ENCODE peak calls at places on chromosomes 7 and 10, in eight cellular contexts. One of them, this sample, is unnamed.

GRCh38 chr10:115355162-115355760 is 262.1 kb downstream of the ATRNL1 start:
- DNase-seq in astrocyte of the spinal cord: peak; percentile 76
- DNase-seq in fibroblast of lung: peak; percentile 63
- DNase-seq in nephron progenitor cell: peak; percentile 55
- DNase-seq in tibial artery: no peak
- DNase-seq in astrocyte of the cerebellum: peak; percentile 69
- DNase-seq in tibial nerve: no peak
- DNase-seq in fibroblast of the aortic adventitia: peak; percentile 48
- DNase-seq in this sample: no peak

GRCh38 chr10:17709492-17709891 is 42.5 kb upstream of the TMEM236 start:
- DNase-seq in fibroblast of the aortic adventitia: no peak
- DNase-seq in tibial nerve: no peak
- DNase-seq in astrocyte of the cerebellum: no peak
- DNase-seq in astrocyte of the spinal cord: no peak
- DNase-seq in tibial artery: no peak
- DNase-seq in fibroblast of lung: no peak
- DNase-seq in nephron progenitor cell: no peak
- DNase-seq in this sample: no peak

GRCh38 chr10:10320981-10321380 is 696.7 kb upstream of the CELF2 start:
- DNase-seq in fibroblast of the aortic adventitia: peak; percentile 4
- DNase-seq in astrocyte of the spinal cord: peak; percentile 8
- DNase-seq in nephron progenitor cell: no peak
- DNase-seq in fibroblast of lung: peak; percentile 74
- DNase-seq in astrocyte of the cerebellum: peak; percentile 11
- DNase-seq in tibial artery: no peak
- DNase-seq in tibial nerve: no peak
- DNase-seq in this sample: no peak

GRCh38 chr10:52616420-52616764 is 156.2 kb downstream of the MBL2 start:
- DNase-seq in fibroblast of lung: no peak
- DNase-seq in fibroblast of the aortic adventitia: no peak
- DNase-seq in tibial artery: no peak
- DNase-seq in tibial nerve: no peak
- DNase-seq in nephron progenitor cell: no peak
- DNase-seq in astrocyte of the spinal cord: no peak
- DNase-seq in astrocyte of the cerebellum: no peak
- DNase-seq in this sample: no peak

GRCh38 chr7:28298870-28299484 is 113.3 kb upstream of the CREB5 start:
- DNase-seq in astrocyte of the spinal cord: peak; percentile 66
- DNase-seq in fibroblast of lung: peak; percentile 50
- DNase-seq in tibial artery: no peak
- DNase-seq in nephron progenitor cell: peak; percentile 48
- DNase-seq in fibroblast of the aortic adventitia: peak; percentile 75
- DNase-seq in tibial nerve: peak; percentile 24
- DNase-seq in astrocyte of the cerebellum: peak; percentile 31
- DNase-seq in this sample: no peak

GRCh38 chr10:45596556-45596955 is 76.0 kb downstream of the ZFAND4 start:
- DNase-seq in astrocyte of the spinal cord: no peak
- DNase-seq in nephron progenitor cell: no peak
- DNase-seq in tibial nerve: no peak
- DNase-seq in fibroblast of lung: no peak
- DNase-seq in astrocyte of the cerebellum: no peak
- DNase-seq in fibroblast of the aortic adventitia: no peak
- DNase-seq in tibial artery: no peak
- DNase-seq in this sample: no peak

GRCh38 chr10:104333728-104334373 is 4.4 kb downstream of the ITPRIP start:
- DNase-seq in tibial nerve: no peak
- DNase-seq in tibial artery: no peak
- DNase-seq in astrocyte of the cerebellum: no peak
- DNase-seq in nephron progenitor cell: no peak
- DNase-seq in fibroblast of lung: no peak
- DNase-seq in fibroblast of the aortic adventitia: no peak
- DNase-seq in astrocyte of the spinal cord: peak; percentile 18
- DNase-seq in this sample: no peak

GRCh38 chr10:20767028-20767427 is 130.1 kb downstream of the NEBL start:
- DNase-seq in nephron progenitor cell: no peak
- DNase-seq in tibial artery: peak; percentile 38
- DNase-seq in astrocyte of the cerebellum: no peak
- DNase-seq in fibroblast of the aortic adventitia: peak; percentile 2
- DNase-seq in tibial nerve: no peak
- DNase-seq in fibroblast of lung: peak; percentile 78
- DNase-seq in astrocyte of the spinal cord: peak; percentile 50
- DNase-seq in this sample: no peak

GRCh38 chr7:24580283-24580946 is 7.2 kb downstream of the PALS2 start:
- DNase-seq in fibroblast of the aortic adventitia: no peak
- DNase-seq in tibial nerve: no peak
- DNase-seq in tibial artery: no peak
- DNase-seq in astrocyte of the spinal cord: no peak
- DNase-seq in nephron progenitor cell: no peak
- DNase-seq in astrocyte of the cerebellum: no peak
- DNase-seq in fibroblast of lung: peak; percentile 20
- DNase-seq in this sample: no peak

GRCh38 chr10:52741851-52742250 is 30.7 kb downstream of the MBL2 start:
- DNase-seq in fibroblast of lung: no peak
- DNase-seq in nephron progenitor cell: no peak
- DNase-seq in fibroblast of the aortic adventitia: no peak
- DNase-seq in astrocyte of the spinal cord: no peak
- DNase-seq in tibial artery: no peak
- DNase-seq in astrocyte of the cerebellum: no peak
- DNase-seq in tibial nerve: no peak
- DNase-seq in this sample: no peak

GRCh38 chr7:156950381-156950858 is 908 bp downstream of the NOM1 start:
- DNase-seq in fibroblast of lung: peak; percentile 27
- DNase-seq in astrocyte of the cerebellum: no peak
- DNase-seq in fibroblast of the aortic adventitia: no peak
- DNase-seq in nephron progenitor cell: no peak
- DNase-seq in tibial nerve: no peak
- DNase-seq in tibial artery: no peak
- DNase-seq in astrocyte of the spinal cord: peak; percentile 12
- DNase-seq in this sample: no peak

GRCh38 chr10:34762603-34763299 is 52.3 kb downstream of the PARD3 start:
- DNase-seq in nephron progenitor cell: no peak
- DNase-seq in astrocyte of the spinal cord: no peak
- DNase-seq in tibial nerve: no peak
- DNase-seq in astrocyte of the cerebellum: no peak
- DNase-seq in fibroblast of the aortic adventitia: no peak
- DNase-seq in fibroblast of lung: no peak
- DNase-seq in tibial artery: no peak
- DNase-seq in this sample: no peak

GRCh38 chr10:35265435-35265834 is 70.9 kb upstream of the CCNY start:
- DNase-seq in fibroblast of the aortic adventitia: no peak
- DNase-seq in nephron progenitor cell: no peak
- DNase-seq in fibroblast of lung: no peak
- DNase-seq in astrocyte of the spinal cord: no peak
- DNase-seq in astrocyte of the cerebellum: no peak
- DNase-seq in tibial artery: no peak
- DNase-seq in tibial nerve: no peak
- DNase-seq in this sample: no peak

GRCh38 chr7:117750612-117751563 is 122.4 kb downstream of the CTTNBP2 start:
- DNase-seq in fibroblast of the aortic adventitia: peak; percentile 67
- DNase-seq in nephron progenitor cell: no peak
- DNase-seq in tibial artery: no peak
- DNase-seq in astrocyte of the spinal cord: peak; percentile 50
- DNase-seq in astrocyte of the cerebellum: peak; percentile 28
- DNase-seq in fibroblast of lung: peak; percentile 23
- DNase-seq in tibial nerve: no peak
- DNase-seq in this sample: no peak

GRCh38 chr10:99854860-99855259 is 72.4 kb downstream of the ABCC2 start:
- DNase-seq in astrocyte of the cerebellum: peak; percentile 53
- DNase-seq in astrocyte of the spinal cord: peak; percentile 85
- DNase-seq in tibial nerve: peak; percentile 41
- DNase-seq in tibial artery: peak; percentile 43
- DNase-seq in fibroblast of the aortic adventitia: peak; percentile 88
- DNase-seq in nephron progenitor cell: peak; percentile 16
- DNase-seq in fibroblast of lung: peak; percentile 73
- DNase-seq in this sample: no peak

GRCh38 chr7:95435422-95435780 is 573 bp upstream of the PON2 start:
- DNase-seq in tibial nerve: no peak
- DNase-seq in astrocyte of the cerebellum: no peak
- DNase-seq in fibroblast of the aortic adventitia: no peak
- DNase-seq in fibroblast of lung: no peak
- DNase-seq in nephron progenitor cell: no peak
- DNase-seq in astrocyte of the spinal cord: no peak
- DNase-seq in tibial artery: no peak
- DNase-seq in this sample: no peak

GRCh38 chr10:122481296-122482056 is 20.1 kb downstream of the HTRA1 start:
- DNase-seq in fibroblast of lung: no peak
- DNase-seq in fibroblast of the aortic adventitia: no peak
- DNase-seq in tibial nerve: no peak
- DNase-seq in tibial artery: no peak
- DNase-seq in astrocyte of the cerebellum: no peak
- DNase-seq in nephron progenitor cell: no peak
- DNase-seq in astrocyte of the spinal cord: no peak
- DNase-seq in this sample: no peak

GRCh38 chr7:115662120-115662519 is 368.4 kb downstream of the TFEC start:
- DNase-seq in astrocyte of the spinal cord: no peak
- DNase-seq in fibroblast of the aortic adventitia: no peak
- DNase-seq in tibial artery: no peak
- DNase-seq in tibial nerve: no peak
- DNase-seq in astrocyte of the cerebellum: no peak
- DNase-seq in fibroblast of lung: peak; percentile 19
- DNase-seq in nephron progenitor cell: no peak
- DNase-seq in this sample: no peak

GRCh38 chr7:20798694-20799121 is 12.0 kb upstream of the SP8 start:
- DNase-seq in tibial artery: no peak
- DNase-seq in fibroblast of the aortic adventitia: no peak
- DNase-seq in fibroblast of lung: no peak
- DNase-seq in tibial nerve: no peak
- DNase-seq in nephron progenitor cell: no peak
- DNase-seq in astrocyte of the cerebellum: no peak
- DNase-seq in astrocyte of the spinal cord: no peak
- DNase-seq in this sample: no peak

GRCh38 chr10:114458955-114459354 is 54.7 kb upstream of the AFAP1L2 start:
- DNase-seq in nephron progenitor cell: peak; percentile 57
- DNase-seq in tibial nerve: no peak
- DNase-seq in fibroblast of the aortic adventitia: no peak
- DNase-seq in tibial artery: no peak
- DNase-seq in astrocyte of the spinal cord: peak; percentile 24
- DNase-seq in fibroblast of lung: no peak
- DNase-seq in astrocyte of the cerebellum: no peak
- DNase-seq in this sample: no peak

GRCh38 chr7:4273566-4274230 is 408.4 kb upstream of the FOXK1 start:
- DNase-seq in tibial artery: no peak
- DNase-seq in tibial nerve: no peak
- DNase-seq in fibroblast of the aortic adventitia: no peak
- DNase-seq in astrocyte of the cerebellum: no peak
- DNase-seq in fibroblast of lung: no peak
- DNase-seq in nephron progenitor cell: no peak
- DNase-seq in astrocyte of the spinal cord: no peak
- DNase-seq in this sample: no peak

GRCh38 chr10:88728107-88728763 is 22.2 kb downstream of the LIPK start:
- DNase-seq in fibroblast of lung: no peak
- DNase-seq in tibial nerve: no peak
- DNase-seq in fibroblast of the aortic adventitia: no peak
- DNase-seq in astrocyte of the cerebellum: no peak
- DNase-seq in nephron progenitor cell: peak; percentile 29
- DNase-seq in astrocyte of the spinal cord: no peak
- DNase-seq in tibial artery: no peak
- DNase-seq in this sample: no peak

DNA sequence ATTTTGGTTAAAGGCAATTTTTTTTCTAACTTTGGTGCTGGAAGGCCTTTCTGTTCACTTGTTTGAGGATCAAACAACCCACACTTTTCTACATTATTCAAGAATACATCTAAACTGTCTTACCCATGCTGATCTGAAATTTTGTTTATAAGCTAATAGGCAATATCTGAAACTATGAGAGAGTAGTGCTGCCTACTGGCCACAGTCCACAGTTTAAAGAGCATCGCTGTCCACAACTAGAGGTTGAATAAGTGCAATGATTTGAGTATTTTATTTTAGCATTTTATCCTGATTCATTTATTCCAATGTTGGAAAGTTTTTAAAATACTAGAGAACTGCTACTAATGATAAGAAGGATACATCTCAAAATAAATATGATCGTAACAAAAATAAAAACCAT is 306.9 kb downstream of the ELMO1 start:
- DNase-seq in fibroblast of lung: no peak
- DNase-seq in nephron progenitor cell: no peak
- DNase-seq in astrocyte of the spinal cord: no peak
- DNase-seq in tibial nerve: no peak
- DNase-seq in tibial artery: no peak
- DNase-seq in fibroblast of the aortic adventitia: no peak
- DNase-seq in astrocyte of the cerebellum: no peak
- DNase-seq in this sample: no peak
- TF ChIP-seq CTCF in fibroblast of lung: peak; percentile 31
- TF ChIP-seq CTCF in nephron progenitor cell: no peak
- TF ChIP-seq CTCF in astrocyte of the spinal cord: no peak
- TF ChIP-seq CTCF in tibial nerve: no peak
- TF ChIP-seq CTCF in tibial artery: no peak
- TF ChIP-seq CTCF in fibroblast of the aortic adventitia: peak; percentile 5
- TF ChIP-seq CTCF in astrocyte of the cerebellum: peak; percentile 13
- TF ChIP-seq CTCF in this sample: no peak

GRCh38 chr7:50331564-50332208 is 27.2 kb downstream of the IKZF1 start:
- DNase-seq in astrocyte of the spinal cord: no peak
- DNase-seq in tibial artery: no peak
- DNase-seq in fibroblast of the aortic adventitia: no peak
- DNase-seq in fibroblast of lung: no peak
- DNase-seq in nephron progenitor cell: no peak
- DNase-seq in astrocyte of the cerebellum: no peak
- DNase-seq in tibial nerve: no peak
- DNase-seq in this sample: no peak
- TF ChIP-seq CTCF in astrocyte of the spinal cord: no peak
- TF ChIP-seq CTCF in tibial artery: no peak
- TF ChIP-seq CTCF in fibroblast of the aortic adventitia: no peak
- TF ChIP-seq CTCF in fibroblast of lung: no peak
- TF ChIP-seq CTCF in nephron progenitor cell: no peak
- TF ChIP-seq CTCF in astrocyte of the cerebellum: no peak
- TF ChIP-seq CTCF in tibial nerve: no peak
- TF ChIP-seq CTCF in this sample: no peak

DNA sequence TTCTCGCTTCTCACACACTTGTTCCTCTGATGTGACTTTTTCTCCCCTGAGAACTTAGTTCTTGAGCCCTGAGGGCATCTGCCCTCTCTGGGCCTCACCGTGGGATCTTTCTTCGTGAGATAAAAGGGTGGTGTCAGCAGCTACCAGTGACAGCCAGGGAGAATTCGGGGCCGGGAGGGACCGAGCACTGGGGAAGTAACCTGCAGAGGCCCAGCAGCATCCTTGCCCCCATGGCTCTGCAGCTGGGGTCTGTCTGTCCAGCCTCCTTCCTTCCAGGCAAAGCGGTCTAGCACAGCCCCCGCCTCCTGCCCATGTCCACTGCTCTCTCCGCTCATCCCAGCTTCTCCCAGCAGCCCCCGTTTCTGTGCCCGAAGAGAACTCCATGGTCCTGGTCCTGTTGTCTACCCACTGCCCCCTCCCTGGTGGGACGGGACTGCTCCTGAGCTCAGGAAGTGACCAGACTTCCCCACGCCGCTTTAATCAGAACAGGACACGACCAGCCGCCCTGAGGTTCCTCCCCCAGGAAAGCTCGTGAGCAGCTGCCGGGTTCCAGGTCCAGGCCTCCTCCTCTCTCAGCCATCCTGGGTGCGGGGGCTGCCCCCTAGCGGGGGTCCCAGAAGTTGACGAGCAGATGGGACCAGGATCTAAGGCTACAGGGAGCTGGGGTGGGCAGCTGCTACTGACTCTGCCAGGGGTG is 187.4 kb downstream of the WDR37 start:
- DNase-seq in tibial artery: no peak
- DNase-seq in tibial nerve: no peak
- DNase-seq in astrocyte of the cerebellum: no peak
- DNase-seq in fibroblast of lung: no peak
- DNase-seq in nephron progenitor cell: peak; percentile 28
- DNase-seq in fibroblast of the aortic adventitia: no peak
- DNase-seq in astrocyte of the spinal cord: no peak
- DNase-seq in this sample: peak; percentile 35
- TF ChIP-seq CTCF in tibial artery: no peak
- TF ChIP-seq CTCF in tibial nerve: no peak
- TF ChIP-seq CTCF in astrocyte of the cerebellum: no peak
- TF ChIP-seq CTCF in fibroblast of lung: no peak
- TF ChIP-seq CTCF in nephron progenitor cell: peak; percentile 13
- TF ChIP-seq CTCF in fibroblast of the aortic adventitia: no peak
- TF ChIP-seq CTCF in astrocyte of the spinal cord: no peak
- TF ChIP-seq CTCF in this sample: no peak

GRCh38 chr10:93680414-93681047 is 21.9 kb downstream of the FRA10AC1 start:
- DNase-seq in fibroblast of the aortic adventitia: peak; percentile 70
- DNase-seq in astrocyte of the spinal cord: peak; percentile 52
- DNase-seq in tibial artery: no peak
- DNase-seq in fibroblast of lung: peak; percentile 20
- DNase-seq in nephron progenitor cell: no peak
- DNase-seq in astrocyte of the cerebellum: peak; percentile 23
- DNase-seq in tibial nerve: no peak
- DNase-seq in this sample: no peak
- TF ChIP-seq CTCF in fibroblast of the aortic adventitia: peak; percentile 34
- TF ChIP-seq CTCF in astrocyte of the spinal cord: peak; percentile 31
- TF ChIP-seq CTCF in tibial artery: peak; percentile 17
- TF ChIP-seq CTCF in fibroblast of lung: peak; percentile 27
- TF ChIP-seq CTCF in nephron progenitor cell: no peak
- TF ChIP-seq CTCF in astrocyte of the cerebellum: peak; percentile 31
- TF ChIP-seq CTCF in tibial nerve: peak; percentile 56
- TF ChIP-seq CTCF in this sample: no peak